ENCODE peak calls at places on chromosomes 7 and 10, in seven cellular contexts. U is cerebellar cortex; N is effector memory CD4-positive, alpha-beta T cell; F is NCI-H1436; V is activated gamma-delta T cell treated with anti-CD3 and anti-CD28 coated beads, Interleukin-2, amount 50 U/mL, for 16 hours; A is astrocyte of the spinal cord; T is PC-3. J is an unnamed sample.

GRCh38 chr10:71685554-71686202 is 33.9 kb downstream of the C10orf105 start:
- DNase-seq in U (peak; percentile 80), N (no peak), F (no peak), V (no peak), A (no peak), T (no peak), J (peak; percentile 38)

GRCh38 chr10:86583983-86584382 is 62.4 kb upstream of the WAPL start:
- DNase-seq in U (no peak), N (no peak), F (no peak), V (no peak), A (no peak), T (peak; percentile 15), J (no peak)

GRCh38 chr10:93062499-93063216 is 2.1 kb downstream of the CYP26C1 start:
- DNase-seq in U (no peak), N (peak; percentile 17), F (no peak), V (no peak), A (no peak), T (no peak), J (peak; percentile 82)

GRCh38 chr7:38542156-38542555 is 89.0 kb downstream of the AMPH start:
- DNase-seq in U (no peak), N (no peak), F (no peak), V (no peak), A (no peak), T (no peak), J (no peak)

GRCh38 chr10:104255244-104255981 is 721 bp downstream of the GSTO1 start:
- DNase-seq in U (peak; percentile 60), N (no peak), F (no peak), V (no peak), A (peak; percentile 62), T (peak; percentile 48), J (peak; percentile 65)

GRCh38 chr7:50756180-50756579 is 26.5 kb downstream of the GRB10 start:
- DNase-seq in U (no peak), N (no peak), F (no peak), V (no peak), A (no peak), T (no peak), J (no peak)

GRCh38 chr10:118332948-118333710 is 9.0 kb downstream of the FAM204A start:
- DNase-seq in U (peak; percentile 11), N (no peak), F (peak; percentile 19), V (no peak), A (no peak), T (peak; percentile 18), J (no peak)

GRCh38 chr7:70419816-70420215 is 712.1 kb upstream of the GALNT17 start:
- DNase-seq in U (no peak), N (no peak), F (peak; percentile 32), V (no peak), A (no peak), T (no peak), J (peak; percentile 46)

GRCh38 chr7:105682331-105683070 is 101.2 kb upstream of the EFCAB10 start:
- DNase-seq in U (no peak), N (no peak), F (no peak), V (no peak), A (no peak), T (peak; percentile 43), J (no peak)

GRCh38 chr10:103470755-103471653 is 8.0 kb downstream of the CALHM3 start:
- DNase-seq in U (no peak), N (peak; percentile 59), F (no peak), V (peak; percentile 63), A (no peak), T (peak; percentile 42), J (no peak)

GRCh38 chr10:58807631-58808024 is 295.0 kb downstream of the BICC1 start:
- DNase-seq in U (no peak), N (no peak), F (no peak), V (no peak), A (no peak), T (peak; percentile 98), J (no peak)

GRCh38 chr10:58818889-58819288 is 306.2 kb downstream of the BICC1 start:
- DNase-seq in U (no peak), N (no peak), F (no peak), V (no peak), A (peak; percentile 72), T (peak; percentile 97), J (no peak)

J was measured in retina.